ENCODE peak calls at places on chromosomes 3 and 15, in ten cellular contexts. K is GM13977, Y is left colon, G is KBM-7, Z is NCI-H1105, A is posterior vena cava, T is MV-4-11, E is activated gamma-delta T cell treated with Interleukin-2 at 50 U/mL for 16 hours, F is GM10248, P is mesendoderm. J is an unnamed sample.

GRCh38 chr3:54859204-54859603 is 68.7 kb downstream of the LRTM1 start:
- DNase-seq in K (no peak), Y (no peak), G (no peak), Z (no peak), A (no peak), T (no peak), E (no peak), F (no peak), P (no peak), J (no peak)

GRCh38 chr15:55681631-55682030 is 61.3 kb downstream of the PRTG start:
- DNase-seq in K (peak; percentile 14), Y (no peak), G (no peak), Z (no peak), A (no peak), T (no peak), E (no peak), F (peak; percentile 19), P (no peak), J (peak; percentile 76)

GRCh38 chr3:11155341-11156025 is 1.2 kb downstream of the HRH1 start:
- DNase-seq in K (no peak), Y (peak; percentile 58), G (peak; percentile 58), Z (peak; percentile 17), A (peak; percentile 91), T (peak; percentile 44), E (no peak), F (no peak), P (peak; percentile 90), J (peak; percentile 59)

GRCh38 chr15:100726426-100727190 is 124.2 kb downstream of the ASB7 start:
- DNase-seq in K (no peak), Y (no peak), G (no peak), Z (no peak), A (no peak), T (no peak), E (no peak), F (peak; percentile 3), P (no peak), J (no peak)

GRCh38 chr3:52681610-52682009 is 4.1 kb downstream of the PBRM1 start:
- DNase-seq in K (no peak), Y (no peak), G (no peak), Z (no peak), A (no peak), T (peak; percentile 30), E (no peak), F (no peak), P (no peak), J (no peak)

GRCh38 chr3:53083949-53084309 is 38.1 kb upstream of the SFMBT1 start:
- DNase-seq in K (no peak), Y (no peak), G (no peak), Z (no peak), A (peak; percentile 51), T (no peak), E (no peak), F (no peak), P (no peak), J (peak; percentile 74)

GRCh38 chr3:177448987-177449975 is 252.0 kb upstream of the TBL1XR1 start:
- DNase-seq in K (peak; percentile 69), Y (no peak), G (peak; percentile 38), Z (no peak), A (no peak), T (peak; percentile 96), E (peak; percentile 11), F (peak; percentile 60), P (peak; percentile 77), J (peak; percentile 15)

GRCh38 chr3:197956626-197956988 is 3.4 kb upstream of the LMLN start:
- DNase-seq in K (no peak), Y (no peak), G (no peak), Z (no peak), A (no peak), T (no peak), E (no peak), F (no peak), P (peak; percentile 23), J (peak; percentile 33)

GRCh38 chr15:80749589-80749988 is 29.6 kb upstream of the CEMIP start:
- DNase-seq in K (no peak), Y (no peak), G (no peak), Z (no peak), A (no peak), T (no peak), E (no peak), F (no peak), P (no peak), J (no peak)

GRCh38 chr15:40146037-40146436 is 14.8 kb upstream of the BUB1B start:
- DNase-seq in K (no peak), Y (no peak), G (no peak), Z (no peak), A (no peak), T (no peak), E (no peak), F (no peak), P (peak; percentile 58), J (no peak)

GRCh38 chr3:126313166-126313565 is 44.0 kb downstream of the KLF15 start:
- DNase-seq in K (no peak), Y (no peak), G (no peak), Z (no peak), A (no peak), T (no peak), E (no peak), F (no peak), P (no peak), J (no peak)